ENCODE peak calls at places on chromosomes 7 and 10, in nine cellular contexts. K, J, N, T, S, B, M, U and P are unnamed samples.

GRCh38 chr10:35896011-35896410 is 253.9 kb upstream of the FZD8 start:
- DNase-seq in S (peak; percentile 67), J (no peak), T (no peak), U (no peak), M (peak; percentile 77), B (peak; percentile 64), K (peak; percentile 63), N (no peak), P (no peak)

GRCh38 chr10:89837173-89838001 is 136.0 kb downstream of the KIF20B start:
- DNase-seq in T (peak; percentile 30), B (peak; percentile 55), J (peak; percentile 60), N (no peak), K (peak; percentile 18), U (peak; percentile 27), S (no peak), M (peak; percentile 46), P (peak; percentile 50)

GRCh38 chr7:42208586-42208985 is 28.4 kb downstream of the GLI3 start:
- DNase-seq in M (no peak), S (no peak), K (no peak), U (no peak), J (no peak), B (no peak), T (no peak), N (no peak), P (no peak)

GRCh38 chr10:36603688-36604087 is 521.7 kb upstream of the ANKRD30A start:
- DNase-seq in M (no peak), K (no peak), U (no peak), B (no peak), N (no peak), J (no peak), S (no peak), T (no peak), P (no peak)

GRCh38 chr7:36128448-36129047 is 24.5 kb upstream of the EEPD1 start:
- DNase-seq in B (peak; percentile 88), N (no peak), S (peak; percentile 73), U (peak; percentile 93), K (peak; percentile 89), T (peak; percentile 90), J (peak; percentile 57), M (peak; percentile 96), P (no peak)

GRCh38 chr10:18230794-18231193 is 90.6 kb downstream of the CACNB2 start:
- DNase-seq in U (no peak), N (no peak), S (peak; percentile 11), T (no peak), J (no peak), K (peak; percentile 34), B (no peak), M (peak; percentile 36), P (no peak)

GRCh38 chr10:119349341-119349740 is 142.0 kb downstream of the GRK5 start:
- DNase-seq in S (no peak), M (no peak), U (no peak), T (no peak), B (no peak), N (no peak), J (no peak), K (no peak), P (no peak)

GRCh38 chr10:112131996-112132395 is 51.6 kb downstream of the GPAM start:
- DNase-seq in T (no peak), K (no peak), J (no peak), N (no peak), U (no peak), S (no peak), B (no peak), M (no peak), P (no peak)

GRCh38 chr10:53786236-53786635 is 1013.7 kb upstream of the MBL2 start:
- DNase-seq in U (no peak), N (no peak), M (no peak), K (no peak), J (no peak), S (no peak), T (no peak), B (no peak), P (no peak)

GRCh38 chr10:43958071-43958432 is 309.4 kb upstream of the ZNF32 start:
- DNase-seq in N (no peak), U (peak; percentile 34), T (no peak), K (no peak), S (no peak), J (no peak), B (no peak), M (no peak), P (no peak)

GRCh38 chr10:85602306-85602705 is 764.3 kb downstream of the GRID1 start:
- DNase-seq in B (no peak), J (no peak), S (no peak), T (no peak), M (no peak), K (no peak), U (no peak), N (no peak), P (no peak)

GRCh38 chr10:14063531-14064317 is 267.0 kb downstream of the FRMD4A start:
- DNase-seq in S (peak; percentile 47), T (peak; percentile 40), N (no peak), U (no peak), J (no peak), B (peak; percentile 95), M (peak; percentile 91), K (peak; percentile 95), P (no peak)

GRCh38 chr7:45596665-45597095 is 22.5 kb downstream of the ADCY1 start:
- DNase-seq in S (no peak), K (no peak), T (no peak), U (peak; percentile 5), J (no peak), B (no peak), M (no peak), N (no peak), P (no peak)

DNA sequence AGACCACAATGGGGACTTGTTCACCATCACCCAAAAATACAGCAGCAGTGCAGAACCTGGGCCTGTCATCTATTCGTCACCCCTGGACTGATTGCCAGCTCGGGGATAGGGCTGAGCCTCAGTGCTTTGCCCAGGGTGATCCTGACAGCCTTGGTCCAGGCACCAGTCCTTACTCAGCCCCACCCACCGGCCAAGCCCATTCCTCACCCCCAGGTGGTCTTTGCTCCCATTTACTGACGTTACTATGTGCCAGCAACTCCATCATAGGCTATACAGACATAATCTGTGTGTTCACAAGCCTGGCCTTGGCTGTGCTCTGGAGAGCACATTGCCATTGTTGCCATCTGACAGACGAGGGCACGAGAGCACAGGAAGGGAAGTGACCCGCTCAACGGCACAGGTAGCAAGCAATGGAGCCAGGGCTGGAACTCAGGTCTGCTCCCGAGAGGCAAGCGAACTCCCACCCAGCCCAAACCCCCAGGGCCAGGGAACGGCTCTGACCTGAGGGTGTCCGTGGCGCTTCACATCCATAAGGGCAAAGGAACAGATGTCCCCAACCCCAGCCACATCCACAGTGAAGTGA is 6.8 kb downstream of the ATG9B start:
- DNase-seq in J (no peak), T (no peak), M (no peak), B (no peak), S (no peak), K (no peak), U (no peak), N (no peak), P (no peak)
- H3K27ac ChIP-seq in J (no peak overlapping the region), T (no peak overlapping the region), M (no peak overlapping the region), B (no peak overlapping the region), S (no peak overlapping the region), K (no peak overlapping the region), U (no peak overlapping the region), N (peak overlapping the region; percentile 10), P (no peak overlapping the region)

DNA sequence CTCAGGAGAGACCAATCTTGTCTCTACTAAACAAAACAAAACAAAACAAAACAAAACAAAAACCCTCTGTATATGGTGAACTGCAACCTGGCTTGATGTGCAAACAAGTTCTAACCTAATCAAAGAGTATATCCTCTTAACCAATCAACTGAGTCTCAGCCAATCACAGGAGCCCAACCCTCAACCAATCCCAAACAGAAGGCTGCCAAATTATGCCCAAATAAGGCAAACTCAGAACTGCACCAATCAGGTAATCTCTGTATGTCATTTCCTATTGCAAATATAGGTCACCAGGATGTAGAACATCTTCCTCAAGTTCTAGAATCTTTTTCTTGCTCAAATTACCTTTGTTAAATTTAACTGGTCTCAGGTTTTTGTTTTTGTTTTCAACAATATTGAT is 5.2 kb downstream of the FAM133B start:
- DNase-seq in U (no peak), K (no peak), N (no peak), S (no peak), B (peak; percentile 14), J (no peak), T (no peak), M (peak; percentile 24), P (peak; percentile 34)
- H3K27ac ChIP-seq in U (no peak overlapping the region), K (no peak overlapping the region), N (no peak overlapping the region), S (no peak overlapping the region), B (peak overlapping the region; percentile 42), J (no peak overlapping the region), T (no peak overlapping the region), M (no peak overlapping the region), P (peak overlapping the region; percentile 21)

DNA sequence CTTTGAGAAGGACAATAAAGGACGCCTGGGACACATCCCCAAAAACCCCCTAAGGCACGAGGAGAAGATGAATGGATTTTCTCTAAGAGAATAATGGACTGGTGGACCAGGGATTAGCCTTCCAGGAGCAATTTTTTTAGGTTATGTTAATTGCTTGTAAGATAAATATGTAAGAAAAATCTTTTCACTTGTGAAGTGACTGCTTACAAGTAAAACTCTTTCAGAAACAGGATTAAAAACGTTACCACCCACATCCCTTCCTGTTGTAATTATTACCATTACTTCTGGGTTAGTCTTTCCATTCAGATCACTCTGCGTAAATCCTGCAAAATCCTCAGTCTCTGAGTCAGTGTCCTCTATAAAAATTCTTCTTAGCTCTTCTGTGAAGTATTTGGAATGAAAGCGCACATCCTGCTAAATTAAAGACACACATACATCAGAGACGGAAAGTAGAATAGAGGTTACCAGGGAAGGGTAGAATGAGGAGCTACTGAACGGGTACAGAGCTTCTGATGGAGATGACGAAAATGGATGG is 34.3 kb downstream of the CDCA7L start:
- DNase-seq in N (no peak), U (no peak), M (no peak), J (no peak), T (no peak), K (peak; percentile 67), S (no peak), B (no peak), P (no peak)
- H3K27ac ChIP-seq in N (no peak overlapping the region), U (no peak overlapping the region), M (no peak overlapping the region), J (no peak overlapping the region), T (peak overlapping the region; percentile 29), K (no peak overlapping the region), S (no peak overlapping the region), B (no peak overlapping the region), P (no peak overlapping the region)

GRCh38 chr7:130972201-130972600 is 238.2 kb upstream of the KLF14 start:
- DNase-seq in N (no peak), K (no peak), J (no peak), S (no peak), U (no peak), T (no peak), M (no peak), B (no peak), P (no peak)

GRCh38 chr7:130970696-130971095 is 236.7 kb upstream of the KLF14 start:
- DNase-seq in J (no peak), U (no peak), K (no peak), B (peak; percentile 64), M (no peak), S (no peak), T (no peak), N (no peak), P (peak; percentile 53)

GRCh38 chr7:130971297-130971696 is 237.3 kb upstream of the KLF14 start:
- DNase-seq in N (peak; percentile 46), J (no peak), B (no peak), T (no peak), U (no peak), K (no peak), S (no peak), M (no peak), P (no peak)

GRCh38 chr7:130973637-130974036 is 239.6 kb upstream of the KLF14 start:
- DNase-seq in M (no peak), T (no peak), N (no peak), S (no peak), U (no peak), K (no peak), J (no peak), B (no peak), P (no peak)

GRCh38 chr7:130970196-130970595 is 236.2 kb upstream of the KLF14 start:
- DNase-seq in M (no peak), J (no peak), S (no peak), T (no peak), U (no peak), K (no peak), B (no peak), N (no peak), P (no peak)
- H3K27ac ChIP-seq in M (no peak overlapping the region), J (no peak overlapping the region), S (no peak overlapping the region), T (no peak overlapping the region), U (no peak overlapping the region), K (no peak overlapping the region), B (no peak overlapping the region), N (no peak overlapping the region), P (no peak overlapping the region)